ENCODE peak calls at places on chromosomes 16 and 17, in five cellular contexts. V, F, E, I and K are unnamed samples.

GRCh38 chr16:79451196-79451816 is 149.2 kb downstream of the MAF start:
- DNase-seq in I (no peak), E (no peak), F (no peak), V (no peak), K (no peak)

GRCh38 chr17:76265624-76266243 is 586 bp downstream of the UBALD2 start:
- DNase-seq in V (peak; percentile 73), E (peak; percentile 75), F (peak; percentile 45), I (peak; percentile 55), K (peak; percentile 67)

GRCh38 chr16:79821911-79822310 is 221.4 kb upstream of the MAF start:
- DNase-seq in E (no peak), I (no peak), V (no peak), F (no peak), K (no peak)

GRCh38 chr16:1941924-1942809 is 832 bp downstream of the MSRB1 start:
- DNase-seq in I (no peak), V (no peak), E (peak; percentile 77), F (no peak), K (peak; percentile 50)

GRCh38 chr17:70563301-70563820 is 394.0 kb downstream of the KCNJ2 start:
- DNase-seq in I (no peak), V (no peak), F (peak; percentile 42), E (no peak), K (peak; percentile 47)

GRCh38 chr17:57665128-57665527 is 80.0 kb downstream of the CCDC182 start:
- DNase-seq in V (peak; percentile 32), I (no peak), E (no peak), F (no peak), K (no peak)

GRCh38 chr17:77349976-77350830 is 209.4 kb downstream of the SEC14L1 start:
- DNase-seq in I (no peak), F (peak; percentile 5), V (no peak), E (no peak), K (peak; percentile 21)

GRCh38 chr17:1153795-1154546 is 25.8 kb downstream of the ABR start:
- DNase-seq in F (peak; percentile 43), I (no peak), E (peak; percentile 47), V (peak; percentile 87), K (peak; percentile 36)

GRCh38 chr16:20916289-20916688 is 15.7 kb downstream of the LYRM1 start:
- DNase-seq in F (no peak), I (no peak), V (no peak), E (no peak), K (no peak)

GRCh38 chr16:65118866-65119265 is 3.0 kb downstream of the CDH11 start:
- DNase-seq in F (no peak), E (no peak), I (no peak), V (no peak), K (no peak)

GRCh38 chr16:78437352-78437968 is 338.0 kb downstream of the WWOX start:
- DNase-seq in E (peak; percentile 27), I (peak; percentile 21), F (peak; percentile 35), V (peak; percentile 76), K (peak; percentile 44)

GRCh38 chr16:9316615-9317014 is 225.2 kb downstream of the HAPSTR1 start:
- DNase-seq in I (no peak), V (no peak), F (no peak), E (peak; percentile 57), K (peak; percentile 47)

GRCh38 chr16:56360117-56361008 is 65.0 kb downstream of the AMFR start:
- DNase-seq in I (no peak), E (no peak), V (no peak), F (no peak), K (no peak)

GRCh38 chr16:59688006-59688405 is 953.9 kb upstream of the GOT2 start:
- DNase-seq in E (no peak), V (no peak), F (no peak), I (no peak), K (no peak)

GRCh38 chr17:2175294-2175628 is 120.4 kb downstream of the HIC1 start:
- DNase-seq in E (no peak), V (no peak), F (no peak), I (no peak), K (no peak)

GRCh38 chr16:85913141-85913601 is 14.2 kb downstream of the IRF8 start:
- DNase-seq in F (no peak), E (no peak), V (no peak), I (no peak), K (no peak)

GRCh38 chr17:42127414-42127813 is 4.8 kb downstream of the HSPB9 start:
- DNase-seq in E (no peak), I (no peak), F (no peak), V (no peak), K (no peak)

GRCh38 chr17:45705123-45706009 is 78.8 kb upstream of the CRHR1 start:
- DNase-seq in E (peak; percentile 62), V (no peak), F (no peak), I (no peak), K (no peak)

GRCh38 chr16:58535100-58535499 is 19.8 kb downstream of the SETD6 start:
- DNase-seq in I (no peak), V (no peak), F (no peak), E (no peak), K (no peak)

GRCh38 chr17:6753006-6753445 is 2.8 kb upstream of the XAF1 start:
- DNase-seq in I (peak; percentile 32), F (no peak), E (peak; percentile 29), V (peak; percentile 56), K (peak; percentile 33)

GRCh38 chr17:15782809-15783208 is 50.7 kb downstream of the TBC1D26 start:
- DNase-seq in E (peak; percentile 53), I (no peak), F (no peak), V (peak; percentile 53), K (peak; percentile 62)

GRCh38 chr16:73056383-73056782 is 8.5 kb upstream of the ZFHX3 start:
- DNase-seq in F (no peak), I (no peak), V (peak; percentile 1), E (no peak), K (no peak)

GRCh38 chr16:73058616-73059409 is 10.9 kb upstream of the ZFHX3 start:
- DNase-seq in I (peak; percentile 77), E (peak; percentile 53), F (peak; percentile 51), V (peak; percentile 75), K (no peak)

GRCh38 chr16:73056911-73057310 is 9.0 kb upstream of the ZFHX3 start:
- DNase-seq in V (peak; percentile 3), E (no peak), I (no peak), F (no peak), K (no peak)

GRCh38 chr16:73058221-73058615 is 10.3 kb upstream of the ZFHX3 start:
- DNase-seq in I (peak; percentile 48), E (peak; percentile 52), V (peak; percentile 62), F (no peak), K (no peak)

GRCh38 chr16:73057369-73058210 is 9.7 kb upstream of the ZFHX3 start:
- DNase-seq in E (no peak), F (no peak), I (peak; percentile 46), V (peak; percentile 58), K (no peak)
- H3K27me3 ChIP-seq in E (no peaks in the 10 kb centered on the region), F (no peaks in the 10 kb centered on the region), I (peaks cover 4% of the 10 kb centered on the region), V (peaks cover 83% of the 10 kb centered on the region), K (no peaks in the 10 kb centered on the region)

DNA sequence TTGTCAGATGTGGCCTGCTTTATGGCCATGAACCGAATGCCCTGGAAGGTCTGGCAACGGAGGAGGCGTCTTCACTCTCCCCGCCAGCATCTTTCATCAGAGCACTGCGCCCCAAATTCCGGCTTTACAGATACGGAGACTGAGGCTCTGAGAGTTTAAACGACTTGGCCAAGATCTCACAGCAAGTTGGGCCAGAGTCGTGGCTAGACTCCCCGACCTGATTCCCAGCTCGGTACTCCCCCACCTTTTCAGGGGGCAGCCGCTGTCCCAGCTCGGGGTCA is 1.7 kb downstream of the NGFR start:
- DNase-seq in F (no peak), E (no peak), I (no peak), V (no peak), K (no peak)
- H3K27me3 ChIP-seq in F (peaks cover 21% of the 10 kb centered on the region), E (peaks cover 40% of the 10 kb centered on the region), I (peaks cover 11% of the 10 kb centered on the region), V (peaks cover 75% of the 10 kb centered on the region), K (peaks cover 51% of the 10 kb centered on the region)

DNA sequence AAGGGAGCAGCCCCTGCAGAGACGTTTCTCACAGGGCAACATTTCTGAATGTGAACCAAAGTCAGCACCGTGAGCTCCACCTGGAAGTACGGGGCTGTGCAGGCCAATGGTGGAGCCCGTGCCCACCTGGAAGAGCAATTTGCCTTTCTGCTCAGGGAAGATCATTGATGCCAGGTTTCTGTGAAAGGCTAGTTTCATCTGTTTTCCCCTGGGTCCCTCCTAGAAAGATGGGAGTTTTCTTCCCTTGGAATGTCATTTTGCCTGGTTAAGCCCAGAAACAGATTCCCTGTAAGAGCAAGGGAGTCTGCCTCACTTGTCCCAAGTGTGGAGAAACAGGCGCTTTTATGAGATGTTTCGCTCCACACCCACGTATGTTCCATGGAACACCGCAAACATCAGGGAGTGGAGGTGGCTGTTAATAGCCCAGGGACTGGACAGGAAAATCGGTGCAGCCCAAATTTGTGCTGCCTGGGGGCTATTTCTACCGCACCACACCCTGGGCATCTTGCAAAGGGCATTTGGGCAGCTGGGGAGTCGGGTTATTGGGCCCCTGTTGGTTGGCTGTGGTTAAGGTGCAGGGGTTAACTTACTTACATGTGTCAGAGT is 2.6 kb downstream of the SLC6A4 start:
- DNase-seq in E (no peak), I (no peak), V (no peak), F (no peak), K (no peak)
- H3K27me3 ChIP-seq in E (no peaks in the 10 kb centered on the region), I (peaks cover 19% of the 10 kb centered on the region), V (peaks cover 57% of the 10 kb centered on the region), F (no peaks in the 10 kb centered on the region), K (peaks cover 24% of the 10 kb centered on the region)

DNA sequence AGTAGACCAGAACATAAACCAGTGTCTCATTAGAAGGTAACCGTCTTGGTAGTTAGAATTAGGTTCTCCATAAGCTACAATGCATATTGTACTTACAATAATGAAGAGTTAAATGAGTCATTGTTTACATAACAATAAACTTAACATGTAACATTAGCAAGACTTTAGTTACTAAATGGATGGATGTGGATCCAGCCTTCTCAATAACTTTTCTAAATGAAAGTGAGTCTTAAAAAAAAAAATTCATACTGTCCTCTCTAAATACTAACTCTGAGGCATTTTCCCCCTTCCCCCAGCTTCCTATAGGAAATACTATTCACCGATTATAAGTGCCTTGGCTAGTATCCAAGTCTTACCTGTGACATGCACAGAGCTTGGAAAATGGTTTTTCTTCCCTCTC is 155.3 kb downstream of the CYB561 start:
- DNase-seq in F (no peak), I (no peak), E (no peak), V (no peak), K (no peak)
- H3K27me3 ChIP-seq in F (no peaks in the 10 kb centered on the region), I (no peaks in the 10 kb centered on the region), E (no peaks in the 10 kb centered on the region), V (no peaks in the 10 kb centered on the region), K (no peaks in the 10 kb centered on the region)